ENCODE peak calls at places on chromosome 11, in eight cellular contexts. I, N, L, D, O, V, J and R are unnamed samples.

GRCh38 chr11:40314327-40314726 is 1145.1 kb downstream of the LRRC4C start:
- DNase-seq in I (no peak), N (no peak), L (no peak), D (no peak), O (no peak), V (no peak), J (no peak), R (no peak)

GRCh38 chr11:67698247-67698646 is 23.8 kb upstream of the ALDH3B2 start:
- DNase-seq in I (no peak), N (no peak), L (no peak), D (no peak), O (no peak), V (no peak), J (no peak), R (no peak)

GRCh38 chr11:61711493-61711892 is 31.3 kb downstream of the DAGLA start:
- DNase-seq in I (no peak), N (no peak), L (no peak), D (no peak), O (no peak), V (no peak), J (no peak), R (no peak)

GRCh38 chr11:59705281-59705680 is 8.4 kb downstream of the OR10V1 start:
- DNase-seq in I (no peak), N (no peak), L (no peak), D (no peak), O (no peak), V (no peak), J (no peak), R (no peak)

GRCh38 chr11:116821050-116821918 is 1.8 kb downstream of the APOA4 start:
- DNase-seq in I (no peak), N (no peak), L (no peak), D (no peak), O (no peak), V (no peak), J (no peak), R (no peak)

GRCh38 chr11:35214792-35215193 is 75.8 kb downstream of the CD44 start:
- DNase-seq in I (peak), N (no peak), L (no peak), D (peak), O (peak), V (no peak), J (no peak), R (no peak)

GRCh38 chr11:28666632-28667031 is 558.4 kb downstream of the METTL15 start:
- DNase-seq in I (no peak), N (no peak), L (no peak), D (no peak), O (no peak), V (no peak), J (no peak), R (no peak)

GRCh38 chr11:8235925-8236324 is 27.8 kb downstream of the LMO1 start:
- DNase-seq in I (no peak), N (no peak), L (no peak), D (peak), O (no peak), V (no peak), J (peak), R (no peak)

GRCh38 chr11:9150501-9150900 is 59.1 kb upstream of the SCUBE2 start:
- DNase-seq in I (peak), N (no peak), L (no peak), D (no peak), O (no peak), V (no peak), J (no peak), R (peak)

GRCh38 chr11:92123540-92123939 is 101.1 kb upstream of the FAT3 start:
- DNase-seq in I (peak), N (no peak), L (no peak), D (peak), O (no peak), V (no peak), J (no peak), R (no peak)

GRCh38 chr11:18798941-18799469 is 7.4 kb upstream of the PTPN5 start:
- DNase-seq in I (peak), N (no peak), L (no peak), D (peak), O (no peak), V (no peak), J (no peak), R (no peak)

GRCh38 chr11:57903011-57903410 is 120.7 kb upstream of the OR9Q1 start:
- DNase-seq in I (no peak), N (no peak), L (no peak), D (no peak), O (no peak), V (no peak), J (no peak), R (no peak)

GRCh38 chr11:84714316-84714780 is 912.8 kb downstream of the DLG2 start:
- DNase-seq in I (peak), N (no peak), L (no peak), D (peak), O (peak), V (peak), J (peak), R (peak)

GRCh38 chr11:31443802-31444201 is 65.6 kb downstream of the IMMP1L start:
- DNase-seq in I (no peak), N (no peak), L (no peak), D (no peak), O (no peak), V (no peak), J (no peak), R (no peak)

GRCh38 chr11:63508009-63508408 is 2.1 kb downstream of the LGALS12 start:
- DNase-seq in I (peak), N (no peak), L (no peak), D (peak), O (no peak), V (no peak), J (no peak), R (peak)

GRCh38 chr11:129458756-129459535 is 83.3 kb downstream of the BARX2 start:
- DNase-seq in I (peak), N (no peak), L (peak), D (peak), O (no peak), V (peak), J (no peak), R (no peak)

GRCh38 chr11:69950120-69950519 is 128.0 kb upstream of the ANO1 start:
- DNase-seq in I (peak), N (no peak), L (peak), D (peak), O (no peak), V (no peak), J (no peak), R (no peak)

GRCh38 chr11:95119361-95120060 is 29.9 kb downstream of the ENDOD1 start:
- DNase-seq in I (peak), N (no peak), L (no peak), D (no peak), O (no peak), V (peak), J (no peak), R (no peak)

GRCh38 chr11:117199061-117199915 is at the start of gene TAGLN:
- DNase-seq in I (peak), N (no peak), L (no peak), D (peak), O (no peak), V (peak), J (peak), R (peak)

GRCh38 chr11:6259638-6260019 is at the start of gene CCKBR:
- DNase-seq in I (no peak), N (no peak), L (no peak), D (no peak), O (no peak), V (no peak), J (peak), R (peak)

GRCh38 chr11:2589538-2589934 is 110.3 kb downstream of the KCNQ1OT1 start:
- DNase-seq in I (no peak), N (no peak), L (no peak), D (no peak), O (no peak), V (no peak), J (peak), R (peak)

GRCh38 chr11:62242021-62242420 is at the start of gene SCGB1D2:
- DNase-seq in I (peak), N (no peak), L (peak), D (peak), O (no peak), V (peak), J (no peak), R (peak)

GRCh38 chr11:44338031-44338430 is 28.1 kb upstream of the ALX4 start:
- DNase-seq in I (no peak), N (no peak), L (no peak), D (no peak), O (no peak), V (no peak), J (no peak), R (no peak)

GRCh38 chr11:128628686-128629085 is 41.3 kb upstream of the ETS1 start:
- DNase-seq in I (no peak), N (no peak), L (no peak), D (no peak), O (no peak), V (no peak), J (no peak), R (no peak)

GRCh38 chr11:116101737-116102275 is 597.6 kb upstream of the CADM1 start:
- DNase-seq in I (no peak), N (no peak), L (no peak), D (no peak), O (no peak), V (no peak), J (no peak), R (no peak)